ENCODE peak calls at places on chromosomes 6 and 20, in six cellular contexts. Y, U, B, W, V and P are unnamed samples.

GRCh38 chr6:73579851-73580246 is 59.0 kb upstream of the EEF1A1 start:
- DNase-seq in Y (peak; percentile 83), U (peak; percentile 18), B (peak; percentile 30), W (peak; percentile 70), V (peak; percentile 27), P (peak; percentile 32)

GRCh38 chr20:3406481-3407425 is 716 bp downstream of the DNAAF9 start:
- DNase-seq in Y (peak; percentile 68), U (peak; percentile 36), B (peak; percentile 30), W (peak; percentile 76), V (no peak), P (peak; percentile 34)

GRCh38 chr6:71886184-71887005 is at the start of gene RIMS1:
- DNase-seq in Y (peak; percentile 59), U (no peak), B (no peak), W (peak; percentile 54), V (no peak), P (no peak)

GRCh38 chr6:152552616-152553209 is 84.4 kb downstream of the SYNE1 start:
- DNase-seq in Y (peak; percentile 89), U (peak; percentile 22), B (no peak), W (peak; percentile 73), V (peak; percentile 36), P (peak; percentile 71)

GRCh38 chr6:26392932-26393636 is 9.0 kb upstream of the BTN3A1 start:
- DNase-seq in Y (no peak), U (no peak), B (no peak), W (no peak), V (no peak), P (no peak)

GRCh38 chr6:79713701-79714322 is 82.7 kb downstream of the SH3BGRL2 start:
- DNase-seq in Y (peak; percentile 67), U (peak; percentile 43), B (no peak), W (peak; percentile 77), V (no peak), P (peak; percentile 35)

GRCh38 chr20:34017610-34018009 is 23.9 kb downstream of the RALY start:
- DNase-seq in Y (no peak), U (no peak), B (no peak), W (no peak), V (no peak), P (no peak)

GRCh38 chr20:32829291-32830005 is 9.7 kb downstream of the MAPRE1 start:
- DNase-seq in Y (no peak), U (no peak), B (no peak), W (no peak), V (no peak), P (no peak)

GRCh38 chr20:58407966-58408557 is 19.0 kb downstream of the VAPB start:
- DNase-seq in Y (no peak), U (no peak), B (no peak), W (no peak), V (no peak), P (no peak)

GRCh38 chr6:38554700-38555413 is 84.9 kb downstream of the BTBD9 start:
- DNase-seq in Y (no peak), U (no peak), B (no peak), W (no peak), V (no peak), P (no peak)

GRCh38 chr20:30484009-30484748 is 773.3 kb upstream of the DEFB115 start:
- DNase-seq in Y (no peak), U (no peak), B (no peak), W (no peak), V (no peak), P (no peak)

GRCh38 chr6:11163932-11164331 is 52.4 kb upstream of the ERVFRD-1 start:
- DNase-seq in Y (no peak), U (no peak), B (no peak), W (no peak), V (no peak), P (no peak)

DNA sequence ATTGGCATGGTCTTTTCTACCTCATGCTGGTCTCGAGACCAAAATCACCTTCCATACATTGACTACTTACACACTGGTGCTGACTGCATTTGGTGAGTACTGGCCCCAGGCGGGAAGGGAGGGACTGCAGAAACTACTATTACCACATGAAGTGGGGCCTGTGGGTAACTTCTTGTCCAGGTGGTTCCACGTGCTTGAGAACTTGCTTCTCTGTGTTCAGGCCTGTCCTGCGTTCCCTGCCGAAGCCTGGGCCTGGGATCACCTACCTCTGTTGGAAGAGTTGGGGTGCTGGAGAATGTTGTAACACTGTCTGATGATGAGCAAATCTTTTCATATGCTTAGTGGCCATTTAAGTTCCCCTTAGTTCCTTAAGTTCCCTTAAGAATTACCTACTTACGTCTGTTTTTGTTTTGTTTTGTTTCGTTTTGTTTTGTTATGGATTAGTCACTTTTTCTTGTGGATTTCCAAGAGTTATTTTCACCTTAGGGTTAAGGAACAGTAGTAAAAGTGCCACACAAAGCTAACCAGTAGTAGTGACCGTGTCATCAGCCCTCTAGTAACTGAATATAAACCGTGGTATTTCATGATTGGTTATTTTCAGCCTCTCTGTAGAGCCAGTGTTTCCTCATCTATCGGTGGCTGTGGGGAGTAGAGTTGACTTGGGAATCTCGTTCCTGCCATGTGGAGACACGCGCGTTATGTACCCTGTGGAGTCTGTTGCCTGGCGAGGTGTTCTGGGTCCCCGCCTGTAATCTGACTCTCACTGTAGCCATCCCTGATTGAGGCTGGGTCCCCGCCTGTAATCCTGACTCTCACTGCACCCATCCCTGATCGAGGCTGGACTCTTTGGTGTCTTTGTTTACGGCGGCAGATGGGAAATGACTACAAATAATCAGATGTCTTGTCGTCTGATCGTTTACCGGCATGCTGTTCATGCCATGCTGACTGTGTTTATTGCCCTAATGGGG is 154.2 kb downstream of the DTNBP1 start:
- DNase-seq in Y (no peak), U (no peak), B (no peak), W (no peak), V (no peak), P (no peak)
- H3K36me3 ChIP-seq in Y (no peaks in the 10 kb centered on the region), U (no peaks in the 10 kb centered on the region), B (no peaks in the 10 kb centered on the region), W (no peaks in the 10 kb centered on the region), V (peaks cover 85% of the 10 kb centered on the region), P (peaks cover 82% of the 10 kb centered on the region)

DNA sequence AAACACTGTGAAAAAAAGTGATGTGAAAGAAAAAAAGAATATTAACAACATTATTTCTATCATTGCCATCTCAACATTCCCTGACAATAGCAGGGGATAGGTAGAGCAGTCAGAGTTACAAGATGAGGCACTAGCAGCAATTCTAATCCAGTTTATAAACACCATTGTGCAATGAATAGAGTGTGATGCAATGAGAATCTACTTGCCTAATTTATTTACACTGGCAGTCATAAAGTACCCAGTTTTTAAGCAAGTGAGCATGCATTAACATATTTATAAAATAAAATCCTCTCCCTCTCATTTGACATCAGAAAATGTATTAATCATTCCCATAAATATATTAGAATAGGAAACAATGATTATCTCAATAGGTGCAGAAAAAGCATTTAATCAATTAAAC is 2.5 kb upstream of the MANEA start:
- DNase-seq in Y (no peak), U (no peak), B (no peak), W (peak; percentile 6), V (no peak), P (no peak)
- H3K27ac ChIP-seq in Y (no peak overlapping the region), U (no peak overlapping the region), B (no peak overlapping the region), W (no peak overlapping the region), V (no peak overlapping the region), P (no peak overlapping the region)

DNA sequence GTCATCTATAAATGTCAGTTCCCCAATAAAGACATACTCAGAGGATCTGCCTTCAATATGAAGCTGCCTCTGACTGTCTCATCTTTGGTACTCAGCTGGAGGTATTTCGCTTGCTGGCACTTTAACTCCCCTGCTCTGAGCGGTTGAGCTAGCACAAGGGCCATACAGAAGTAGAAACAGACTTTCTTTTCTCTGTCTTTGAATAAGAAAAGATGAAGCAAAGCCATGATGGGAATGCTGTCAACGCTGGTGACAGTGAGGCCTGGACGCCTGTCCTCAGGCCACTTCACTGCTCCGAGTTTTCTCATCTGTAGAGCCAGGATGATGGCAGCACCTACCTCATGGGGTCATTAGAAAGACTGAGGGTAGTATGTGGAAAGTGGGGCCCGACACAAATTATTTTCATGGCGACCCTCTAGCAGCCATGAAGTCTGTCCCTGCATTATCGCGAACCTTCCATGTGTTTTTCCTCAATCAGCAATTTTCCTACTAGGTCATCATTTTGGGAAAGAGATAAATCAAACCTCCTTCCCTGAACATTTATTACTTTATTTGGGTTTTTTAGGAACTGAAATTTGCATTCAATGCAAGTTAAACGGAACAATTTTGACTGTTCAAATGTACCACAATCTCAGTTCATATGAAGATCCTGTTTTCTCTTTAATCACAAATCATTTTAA is 55.8 kb upstream of the SNX9 start:
- DNase-seq in Y (no peak), U (no peak), B (no peak), W (no peak), V (no peak), P (no peak)
- H3K4me1 ChIP-seq in Y (peaks cover 24% of the 10 kb centered on the region), U (peaks cover 16% of the 10 kb centered on the region), B (peaks cover 20% of the 10 kb centered on the region), W (peaks cover 17% of the 10 kb centered on the region), V (peaks cover 17% of the 10 kb centered on the region), P (peaks cover 46% of the 10 kb centered on the region)

GRCh38 chr6:142165227-142165626 is 18.2 kb downstream of the VTA1 start:
- DNase-seq in Y (no peak), U (no peak), B (no peak), W (no peak), V (no peak), P (no peak)

GRCh38 chr6:142162780-142163179 is 15.7 kb downstream of the VTA1 start:
- DNase-seq in Y (no peak), U (no peak), B (no peak), W (no peak), V (no peak), P (no peak)

GRCh38 chr6:142171351-142171750 is 24.3 kb downstream of the VTA1 start:
- DNase-seq in Y (no peak), U (peak; percentile 26), B (no peak), W (no peak), V (no peak), P (no peak)

GRCh38 chr6:142167071-142167470 is 20.0 kb downstream of the VTA1 start:
- DNase-seq in Y (no peak), U (peak; percentile 46), B (no peak), W (no peak), V (no peak), P (no peak)

DNA sequence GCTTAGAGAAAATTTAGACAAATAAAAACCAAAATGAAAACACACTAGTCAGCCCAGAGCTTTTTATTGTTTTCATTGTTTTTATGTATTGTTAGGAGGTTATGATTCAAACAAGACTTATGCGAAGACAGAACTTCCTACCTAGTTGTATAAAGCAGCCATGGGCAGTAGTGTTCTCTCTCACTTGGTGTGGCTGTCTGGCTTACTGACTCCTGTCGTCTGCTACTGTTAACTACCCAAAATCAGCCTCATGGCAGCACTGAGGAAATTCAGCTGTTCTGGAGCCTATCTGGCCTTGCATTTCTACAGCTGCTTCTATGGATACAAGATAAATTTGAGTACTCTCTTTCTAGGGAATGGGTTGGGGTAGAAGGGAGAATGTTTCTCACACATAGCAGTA is 20.4 kb downstream of the VTA1 start:
- DNase-seq in Y (no peak), U (no peak), B (no peak), W (no peak), V (no peak), P (no peak)
- H3K36me3 ChIP-seq in Y (no peaks in the 10 kb centered on the region), U (no peaks in the 10 kb centered on the region), B (peaks cover 4% of the 10 kb centered on the region), W (no peaks in the 10 kb centered on the region), V (peaks cover 19% of the 10 kb centered on the region), P (peaks cover 59% of the 10 kb centered on the region)

GRCh38 chr6:89311530-89311852 is 3.6 kb downstream of the GABRR2 start:
- DNase-seq in Y (no peak), U (no peak), B (no peak), W (no peak), V (no peak), P (no peak)
- H3K27ac ChIP-seq in Y (no peak overlapping the region), U (no peak overlapping the region), B (peak overlapping the region; percentile 74), W (peak overlapping the region; percentile 71), V (no peak overlapping the region), P (peak overlapping the region; percentile 75)